ENCODE peak calls at places on chromosome 5, in four cellular contexts. W is CD4-positive, CD25-positive, alpha-beta regulatory T cell; V is prostate gland; M is T-helper 2 cell. T is an unnamed sample.

GRCh38 chr5:60495644-60496520 is 204.1 kb downstream of the DEPDC1B start:
- DNase-seq in W (no peak), M (no peak), V (peak), T (no peak)

GRCh38 chr5:66680227-66680626 is 84.0 kb downstream of the MAST4 start:
- DNase-seq in W (no peak), M (no peak), V (no peak), T (no peak)

GRCh38 chr5:82150562-82150961 is 127.6 kb downstream of the RPS23 start:
- DNase-seq in W (no peak), M (no peak), V (no peak), T (no peak)

GRCh38 chr5:82045526-82046267 is 73.9 kb downstream of the ATG10 start:
- DNase-seq in W (no peak), V (no peak), M (no peak), T (no peak)

GRCh38 chr5:160480652-160481051 is 59.0 kb downstream of the PTTG1 start:
- DNase-seq in M (no peak), W (no peak), V (no peak), T (no peak)

GRCh38 chr5:57550132-57550531 is 67.5 kb upstream of the ACTBL2 start:
- DNase-seq in V (no peak), W (no peak), M (no peak), T (no peak)

GRCh38 chr5:143214458-143214857 is 189.0 kb downstream of the NR3C1 start:
- DNase-seq in M (no peak), W (no peak), V (no peak), T (no peak)

GRCh38 chr5:92916036-92916435 is 665.0 kb downstream of the NR2F1-AS1 start:
- DNase-seq in V (no peak), M (no peak), W (no peak), T (no peak)

GRCh38 chr5:139473565-139473964 is 2.8 kb downstream of the SMIM33 start:
- DNase-seq in V (no peak), W (no peak), M (no peak), T (no peak)

GRCh38 chr5:9423611-9424010 is 122.3 kb downstream of the SEMA5A start:
- DNase-seq in W (no peak), V (no peak), M (no peak), T (no peak)

GRCh38 chr5:178398856-178399722 is 166.5 kb upstream of the PHYKPL start:
- DNase-seq in V (no peak), M (no peak), W (no peak), T (no peak)

GRCh38 chr5:159163027-159163699 is 46.2 kb downstream of the RNF145 start:
- DNase-seq in V (no peak), M (no peak), W (no peak), T (no peak)

GRCh38 chr5:173229966-173230740 is 4.9 kb downstream of the NKX2-5 start:
- DNase-seq in W (no peak), V (no peak), M (no peak), T (no peak)

GRCh38 chr5:92907914-92908606 is 673.0 kb downstream of the NR2F1-AS1 start:
- DNase-seq in M (no peak), W (no peak), V (no peak), T (no peak)

GRCh38 chr5:59253625-59254024 is 639.9 kb downstream of the PDE4D start:
- DNase-seq in W (no peak), V (no peak), M (no peak), T (no peak)

GRCh38 chr5:173671121-173671949 is 54.9 kb upstream of the BOD1 start:
- DNase-seq in V (peak), M (no peak), W (no peak), T (peak)

GRCh38 chr5:84411832-84412605 is 27.3 kb upstream of the EDIL3 start:
- DNase-seq in M (no peak), V (peak), W (no peak), T (no peak)

GRCh38 chr5:127092690-127093089 is 19.4 kb upstream of the C5orf63 start:
- DNase-seq in V (no peak), W (no peak), M (no peak), T (no peak)

GRCh38 chr5:167723254-167723871 is 568.1 kb upstream of the WWC1 start:
- DNase-seq in W (peak), M (peak), V (peak), T (peak)

GRCh38 chr5:61731267-61731945 is 399.3 kb downstream of the ZSWIM6 start:
- DNase-seq in W (no peak), V (no peak), M (no peak), T (no peak)

GRCh38 chr5:38509185-38509584 is 47.3 kb downstream of the LIFR start:
- DNase-seq in M (no peak), V (no peak), W (no peak), T (no peak)

GRCh38 chr5:169183581-169183980 is 117.4 kb downstream of the SLIT3 start:
- DNase-seq in W (no peak), V (no peak), M (no peak), T (no peak)

GRCh38 chr5:115586525-115587146 is 15.6 kb downstream of the TICAM2 start:
- DNase-seq in W (peak), V (no peak), M (no peak), T (no peak)

GRCh38 chr5:133398646-133399081 is 213.7 kb downstream of the FSTL4 start:
- DNase-seq in W (no peak), V (no peak), M (no peak), T (no peak)

GRCh38 chr5:106269252-106269843 is 1401.4 kb downstream of the EFNA5 start:
- DNase-seq in M (no peak), W (no peak), V (no peak), T (no peak)

GRCh38 chr5:131637694-131638093 is 2.7 kb upstream of the RAPGEF6 start:
- DNase-seq in M (no peak), V (no peak), W (no peak), T (no peak)

T was measured in mucosa of gallbladder.